ENCODE peak calls at places on chromosome 12, in six cellular contexts. G, Q, M, R, P and H are unnamed samples.

GRCh38 chr12:22332191-22332590 is 2.3 kb downstream of the ST8SIA1 start:
- DNase-seq in G (no peak), M (no peak), R (no peak), P (no peak), Q (no peak), H (no peak)

GRCh38 chr12:110501378-110501721 is 561 bp downstream of the VPS29 start:
- DNase-seq in G (no peak), R (peak; percentile 61), M (peak; percentile 37), P (no peak), Q (no peak), H (peak; percentile 31)

GRCh38 chr12:32918890-32919791 is 22.6 kb upstream of the PKP2 start:
- DNase-seq in G (no peak), M (no peak), P (no peak), R (no peak), Q (no peak), H (peak; percentile 12)

GRCh38 chr12:115227137-115227615 is 543.2 kb upstream of the TBX3 start:
- DNase-seq in Q (no peak), M (peak; percentile 81), G (no peak), P (no peak), R (no peak), H (no peak)

GRCh38 chr12:100798799-100799198 is 4.2 kb downstream of the ANO4 start:
- DNase-seq in P (no peak), R (no peak), Q (no peak), M (no peak), G (no peak), H (no peak)

GRCh38 chr12:6090786-6091185 is 33.7 kb downstream of the VWF start:
- DNase-seq in G (peak; percentile 23), P (peak; percentile 68), Q (peak; percentile 63), R (no peak), M (no peak), H (no peak)

GRCh38 chr12:50566066-50566465 is 61.3 kb downstream of the DIP2B start:
- DNase-seq in G (no peak), R (no peak), P (no peak), M (no peak), Q (no peak), H (no peak)

GRCh38 chr12:116508145-116509121 is 50.7 kb upstream of the MAP1LC3B2 start:
- DNase-seq in P (peak; percentile 77), R (no peak), M (no peak), Q (peak; percentile 88), G (peak; percentile 39), H (peak; percentile 87)

GRCh38 chr12:131894981-131895639 is 688 bp downstream of the ULK1 start:
- DNase-seq in G (peak; percentile 31), P (peak; percentile 72), M (no peak), Q (peak; percentile 88), R (no peak), H (peak; percentile 38)

GRCh38 chr12:3727877-3728632 is 24.9 kb downstream of the CRACR2A start:
- DNase-seq in R (no peak), Q (no peak), M (no peak), P (no peak), G (no peak), H (no peak)

DNA sequence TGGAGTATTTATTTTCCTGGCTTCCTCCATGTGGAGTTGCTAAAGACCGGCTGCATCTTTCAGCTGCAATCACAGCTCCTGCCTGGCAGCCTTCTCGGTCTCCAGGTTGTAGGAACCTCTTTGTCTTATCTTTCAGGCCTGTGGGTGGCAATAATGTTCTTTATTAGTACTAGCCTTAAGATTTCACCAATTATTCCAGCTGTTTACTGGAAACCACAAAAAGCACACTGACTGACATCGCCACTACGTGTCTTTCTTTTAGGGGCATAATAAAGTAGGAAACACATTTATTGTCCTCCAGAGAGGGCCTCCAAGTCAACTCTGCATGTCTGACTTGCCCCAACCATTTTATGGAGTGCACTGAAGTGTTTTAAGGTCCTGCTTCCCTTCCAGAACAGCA is 1116.5 kb upstream of the TMEM132C start:
- DNase-seq in P (no peak), M (no peak), Q (no peak), R (no peak), G (no peak), H (no peak)
- TF ChIP-seq CTCF in P (no peak), M (peak; percentile 11), Q (no peak), R (no peak), G (no peak), H (no peak)

GRCh38 chr12:95126076-95126475 is 52.7 kb upstream of the NR2C1 start:
- DNase-seq in M (no peak), Q (no peak), P (no peak), G (no peak), R (no peak), H (no peak)
- TF ChIP-seq CTCF in M (no peak), Q (no peak), P (no peak), G (no peak), R (no peak), H (no peak)

GRCh38 chr12:129773170-129773493 is 130.7 kb downstream of the TMEM132D start:
- DNase-seq in G (no peak), R (no peak), Q (no peak), M (no peak), P (no peak), H (no peak)
- TF ChIP-seq CTCF in G (no peak), R (no peak), Q (no peak), M (no peak), P (no peak), H (no peak)

DNA sequence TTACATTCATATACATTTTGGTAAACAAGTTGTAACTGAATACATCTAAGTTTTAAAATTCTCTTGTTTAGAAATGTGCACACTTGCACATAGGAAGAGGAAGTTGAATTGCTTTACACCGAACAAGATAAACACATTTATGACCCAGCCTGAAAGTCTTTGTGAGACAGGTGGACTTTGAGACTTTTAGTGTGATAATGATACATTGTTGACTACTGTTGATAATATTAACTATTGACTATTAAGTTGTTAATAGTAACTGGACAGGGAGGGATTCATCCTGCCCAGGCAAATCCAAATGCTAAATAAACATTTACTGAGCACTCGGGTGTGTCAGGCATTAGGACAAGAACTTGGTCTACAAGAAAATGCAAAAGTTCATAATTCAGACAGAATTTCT is 68.0 kb downstream of the AVPR1A start:
- DNase-seq in M (no peak), P (no peak), G (no peak), Q (no peak), R (no peak), H (no peak)
- TF ChIP-seq CTCF in M (no peak), P (no peak), G (no peak), Q (no peak), R (no peak), H (no peak)

GRCh38 chr12:4797096-4797495 is 76.9 kb downstream of the GALNT8 start:
- DNase-seq in R (no peak), M (no peak), Q (no peak), G (no peak), P (no peak), H (no peak)

GRCh38 chr12:4800555-4800954 is 80.4 kb downstream of the GALNT8 start:
- DNase-seq in R (no peak), Q (no peak), P (no peak), G (no peak), M (no peak), H (no peak)

GRCh38 chr12:4791497-4791896 is 71.3 kb downstream of the GALNT8 start:
- DNase-seq in M (no peak), G (no peak), Q (no peak), R (no peak), P (no peak), H (no peak)

GRCh38 chr12:4794503-4794902 is 74.3 kb downstream of the GALNT8 start:
- DNase-seq in G (no peak), M (no peak), Q (no peak), R (no peak), P (no peak), H (no peak)

GRCh38 chr12:4796218-4796617 is 76.0 kb downstream of the GALNT8 start:
- DNase-seq in G (no peak), Q (no peak), M (no peak), R (no peak), P (no peak), H (no peak)
- TF ChIP-seq CTCF in G (no peak), Q (no peak), M (no peak), R (no peak), P (no peak), H (no peak)

GRCh38 chr12:105325117-105325516 is 5.4 kb upstream of the C12orf75 start:
- DNase-seq in P (no peak), Q (no peak), R (no peak), M (no peak), G (no peak), H (no peak)
- TF ChIP-seq CTCF in P (no peak), Q (no peak), R (no peak), M (no peak), G (no peak), H (no peak)

GRCh38 chr12:47740536-47741339 is 15.4 kb upstream of the ENDOU start:
- DNase-seq in Q (no peak), M (peak; percentile 54), G (peak; percentile 58), R (no peak), P (no peak), H (no peak)
- TF ChIP-seq CTCF in Q (no peak), M (no peak), G (no peak), R (no peak), P (no peak), H (no peak)

GRCh38 chr12:66103011-66103913 is 27.3 kb downstream of the LLPH start:
- DNase-seq in P (no peak), G (no peak), Q (no peak), M (no peak), R (peak; percentile 12), H (no peak)
- TF ChIP-seq CTCF in P (no peak), G (no peak), Q (no peak), M (no peak), R (no peak), H (no peak)

GRCh38 chr12:28817524-28817923 is 331.6 kb upstream of the FAR2 start:
- DNase-seq in G (no peak), R (no peak), M (no peak), Q (peak; percentile 29), P (no peak), H (no peak)
- TF ChIP-seq CTCF in G (no peak), R (no peak), M (no peak), Q (no peak), P (no peak), H (no peak)